ENCODE peak calls at places on chromosomes 13 and 19, in four cellular contexts. One of them, this sample, is unnamed.
A peak's percentile ranks its signal among the peaks of the same experiment; 100 is the strongest.

GRCh38 chr19:18946918-18947317 is 5.9 kb upstream of the HOMER3 start:
- DNase-seq in adrenal gland: no peak
- DNase-seq in ovary: no peak
- DNase-seq in thyroid gland: no peak
- DNase-seq in this sample: no peak

GRCh38 chr19:42271861-42272534 is 2.9 kb downstream of the CIC start:
- DNase-seq in adrenal gland: peak; percentile 9
- DNase-seq in ovary: peak; percentile 31
- DNase-seq in thyroid gland: no peak
- DNase-seq in this sample: peak; percentile 13

GRCh38 chr13:106159295-106160195 is 375.9 kb downstream of the EFNB2 start:
- DNase-seq in adrenal gland: no peak
- DNase-seq in ovary: no peak
- DNase-seq in thyroid gland: peak; percentile 55
- DNase-seq in this sample: no peak

GRCh38 chr13:65090191-65090590 is 2139.9 kb downstream of the PCDH9 start:
- DNase-seq in adrenal gland: no peak
- DNase-seq in ovary: no peak
- DNase-seq in thyroid gland: no peak
- DNase-seq in this sample: no peak

GRCh38 chr19:42498387-42498786 is 29.9 kb downstream of the CEACAM1 start:
- DNase-seq in adrenal gland: no peak
- DNase-seq in ovary: no peak
- DNase-seq in thyroid gland: no peak
- DNase-seq in this sample: no peak

GRCh38 chr13:95262837-95263381 is 38.3 kb downstream of the ABCC4 start:
- DNase-seq in adrenal gland: no peak
- DNase-seq in ovary: no peak
- DNase-seq in thyroid gland: no peak
- DNase-seq in this sample: no peak

GRCh38 chr13:111557921-111558699 is 237.7 kb downstream of the TEX29 start:
- DNase-seq in adrenal gland: no peak
- DNase-seq in ovary: no peak
- DNase-seq in thyroid gland: no peak
- DNase-seq in this sample: no peak

GRCh38 chr19:18650468-18651001 is 13.7 kb downstream of the KLHL26 start:
- DNase-seq in adrenal gland: peak; percentile 43
- DNase-seq in ovary: peak; percentile 83
- DNase-seq in thyroid gland: peak; percentile 41
- DNase-seq in this sample: peak; percentile 78

GRCh38 chr13:23433171-23434153 is at the start of gene SACS:
- DNase-seq in adrenal gland: peak; percentile 14
- DNase-seq in ovary: no peak
- DNase-seq in thyroid gland: peak; percentile 5
- DNase-seq in this sample: peak; percentile 48

GRCh38 chr13:113742000-113742441 is 17.0 kb upstream of the TMEM255B start:
- DNase-seq in adrenal gland: no peak
- DNase-seq in ovary: no peak
- DNase-seq in thyroid gland: peak; percentile 40
- DNase-seq in this sample: no peak

GRCh38 chr13:31518666-31519065 is 220.7 kb upstream of the RXFP2 start:
- DNase-seq in adrenal gland: no peak
- DNase-seq in ovary: no peak
- DNase-seq in thyroid gland: no peak
- DNase-seq in this sample: no peak

GRCh38 chr13:41802684-41803554 is 158.0 kb downstream of the VWA8 start:
- DNase-seq in adrenal gland: no peak
- DNase-seq in ovary: no peak
- DNase-seq in thyroid gland: no peak
- DNase-seq in this sample: no peak

GRCh38 chr13:40624338-40624737 is 42.1 kb downstream of the FOXO1 start:
- DNase-seq in adrenal gland: peak; percentile 68
- DNase-seq in ovary: no peak
- DNase-seq in thyroid gland: no peak
- DNase-seq in this sample: no peak

GRCh38 chr19:58229255-58229639 is 533 bp downstream of the ZNF544 start:
- DNase-seq in adrenal gland: peak; percentile 24
- DNase-seq in ovary: no peak
- DNase-seq in thyroid gland: peak; percentile 34
- DNase-seq in this sample: no peak

GRCh38 chr19:17562097-17562496 is 6.6 kb downstream of the COLGALT1 start:
- DNase-seq in adrenal gland: no peak
- DNase-seq in ovary: no peak
- DNase-seq in thyroid gland: no peak
- DNase-seq in this sample: no peak

GRCh38 chr13:25840261-25840660 is 211.6 kb downstream of the SHISA2 start:
- DNase-seq in adrenal gland: no peak
- DNase-seq in ovary: no peak
- DNase-seq in thyroid gland: no peak
- DNase-seq in this sample: no peak

GRCh38 chr19:50024719-50025021 is 502 bp downstream of the VRK3 start:
- DNase-seq in adrenal gland: no peak
- DNase-seq in ovary: no peak
- DNase-seq in thyroid gland: no peak
- DNase-seq in this sample: no peak

GRCh38 chr13:32622827-32623226 is 36.6 kb downstream of the PDS5B start:
- DNase-seq in adrenal gland: no peak
- DNase-seq in ovary: no peak
- DNase-seq in thyroid gland: no peak
- DNase-seq in this sample: no peak

GRCh38 chr13:110014719-110015118 is 228.3 kb upstream of the IRS2 start:
- DNase-seq in adrenal gland: no peak
- DNase-seq in ovary: no peak
- DNase-seq in thyroid gland: no peak
- DNase-seq in this sample: no peak

GRCh38 chr13:75656590-75656989 is 20.5 kb downstream of the LMO7 start:
- DNase-seq in adrenal gland: no peak
- DNase-seq in ovary: no peak
- DNase-seq in thyroid gland: no peak
- DNase-seq in this sample: no peak

DNA sequence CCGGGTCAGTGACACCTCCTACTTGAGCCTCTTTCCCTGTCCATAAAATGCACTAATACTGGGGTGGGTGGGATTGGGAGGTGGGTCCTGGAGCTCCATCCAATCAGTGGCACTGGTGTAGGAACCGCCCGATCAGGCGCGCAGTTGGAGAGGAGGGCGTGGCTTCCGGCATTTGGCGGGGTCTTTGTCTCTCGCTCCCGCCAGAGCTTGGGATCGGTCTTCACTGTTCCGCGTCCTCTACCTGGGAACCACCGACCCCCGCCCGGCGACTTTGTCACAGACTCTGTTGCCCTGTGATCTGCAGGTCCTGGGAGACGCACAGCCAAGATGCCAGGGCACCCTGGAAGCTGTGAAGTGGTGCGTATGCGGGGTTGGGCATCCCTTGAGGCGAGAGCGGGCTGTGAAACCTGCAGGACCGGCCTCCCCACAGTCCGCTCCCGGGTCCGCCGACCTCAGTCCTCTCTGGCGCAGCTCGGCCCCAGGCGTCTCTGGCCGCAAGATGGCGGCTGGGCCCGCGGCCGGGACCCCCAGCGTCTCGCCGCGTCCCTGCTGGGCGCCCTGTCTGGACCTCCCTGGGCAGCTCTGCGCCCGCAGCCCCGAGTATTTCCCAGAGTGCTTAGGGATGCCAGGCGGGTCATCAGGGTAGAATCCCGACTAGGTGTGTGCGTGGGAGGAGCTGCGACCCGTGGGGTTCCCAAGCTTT is 41.6 kb upstream of the ZNF730 start:
- DNase-seq in adrenal gland: peak; percentile 19
- DNase-seq in ovary: peak; percentile 72
- DNase-seq in thyroid gland: peak; percentile 19
- DNase-seq in this sample: no peak
- TF ChIP-seq POLR2A in adrenal gland: no peak
- TF ChIP-seq POLR2A in ovary: no peak
- TF ChIP-seq POLR2A in thyroid gland: no peak
- TF ChIP-seq POLR2A in this sample: no peak

DNA sequence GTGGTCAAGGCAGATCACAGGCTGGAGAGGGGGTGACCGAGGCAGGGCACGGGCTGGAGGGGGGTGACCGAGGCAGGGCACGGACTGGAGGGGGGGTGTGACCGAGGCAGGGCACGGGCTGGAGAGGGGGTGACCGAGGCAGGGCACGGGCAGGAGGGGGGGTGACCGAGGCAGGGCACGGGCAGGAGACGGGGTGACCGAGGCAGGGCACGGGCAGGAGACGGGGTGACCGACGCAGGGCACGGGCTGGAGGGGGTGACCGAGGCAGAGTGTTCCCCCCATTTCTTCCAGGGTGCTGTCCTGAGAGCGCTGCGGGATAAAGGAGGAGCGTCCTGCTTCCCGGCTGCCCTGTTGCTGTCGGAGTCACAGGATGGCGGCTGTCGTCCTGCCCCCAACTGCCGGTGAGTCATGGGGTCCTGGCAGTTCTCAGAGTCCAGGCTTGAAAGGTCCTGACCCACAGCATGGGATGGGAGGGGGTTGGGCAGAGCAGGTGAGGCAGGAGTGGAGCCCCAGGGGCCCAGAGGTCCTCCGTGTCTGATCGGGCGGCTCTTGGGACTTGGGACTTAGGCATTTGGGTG is 5.3 kb downstream of the ZNF557 start:
- DNase-seq in adrenal gland: no peak
- DNase-seq in ovary: no peak
- DNase-seq in thyroid gland: no peak
- DNase-seq in this sample: no peak
- H3K9me3 ChIP-seq in adrenal gland: no peaks in the 10 kb centered on the region
- H3K9me3 ChIP-seq in ovary: no peaks in the 10 kb centered on the region
- H3K9me3 ChIP-seq in thyroid gland: peaks cover 5% of the 10 kb centered on the region
- H3K9me3 ChIP-seq in this sample: peaks cover 14% of the 10 kb centered on the region

GRCh38 chr13:70568571-70568970 is 460.3 kb upstream of the KLHL1 start:
- DNase-seq in adrenal gland: no peak
- DNase-seq in ovary: no peak
- DNase-seq in thyroid gland: no peak
- DNase-seq in this sample: no peak
- TF ChIP-seq CTCF in adrenal gland: peak; percentile 79
- TF ChIP-seq CTCF in ovary: peak; percentile 30
- TF ChIP-seq CTCF in thyroid gland: peak; percentile 37
- TF ChIP-seq CTCF in this sample: peak; percentile 50

DNA sequence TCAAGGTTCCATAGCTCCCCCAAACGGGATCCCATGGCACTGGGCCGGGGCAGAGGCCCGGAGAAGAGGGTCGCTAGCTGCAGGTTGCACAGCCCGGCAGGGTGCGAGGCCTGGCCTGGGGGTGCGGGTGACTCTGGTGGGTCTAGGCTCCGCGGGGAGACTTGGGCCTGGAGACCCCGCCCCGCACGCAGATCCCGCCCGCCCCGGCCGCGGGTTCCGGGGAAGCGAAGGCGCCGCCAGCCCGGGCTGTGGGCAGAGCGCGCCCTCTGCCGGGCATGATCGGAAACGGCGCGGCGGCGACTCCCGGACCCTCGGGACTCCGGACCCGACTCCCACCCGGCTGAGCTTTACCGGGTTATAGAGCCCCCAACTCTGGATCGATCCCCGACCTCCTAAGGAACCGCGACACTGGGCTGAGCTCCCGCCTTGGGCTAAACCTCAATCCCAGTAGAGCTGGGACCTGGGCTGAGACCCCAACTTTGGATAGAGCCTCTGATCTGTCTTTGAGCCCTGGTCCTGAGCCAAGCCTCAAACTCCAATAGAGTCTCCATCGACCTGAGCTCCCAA is 3.1 kb upstream of the TNFAIP8L1 start:
- DNase-seq in adrenal gland: peak; percentile 52
- DNase-seq in ovary: peak; percentile 62
- DNase-seq in thyroid gland: peak; percentile 46
- DNase-seq in this sample: no peak
- TF ChIP-seq POLR2A in adrenal gland: no peak
- TF ChIP-seq POLR2A in ovary: no peak
- TF ChIP-seq POLR2A in thyroid gland: no peak
- TF ChIP-seq POLR2A in this sample: no peak

DNA sequence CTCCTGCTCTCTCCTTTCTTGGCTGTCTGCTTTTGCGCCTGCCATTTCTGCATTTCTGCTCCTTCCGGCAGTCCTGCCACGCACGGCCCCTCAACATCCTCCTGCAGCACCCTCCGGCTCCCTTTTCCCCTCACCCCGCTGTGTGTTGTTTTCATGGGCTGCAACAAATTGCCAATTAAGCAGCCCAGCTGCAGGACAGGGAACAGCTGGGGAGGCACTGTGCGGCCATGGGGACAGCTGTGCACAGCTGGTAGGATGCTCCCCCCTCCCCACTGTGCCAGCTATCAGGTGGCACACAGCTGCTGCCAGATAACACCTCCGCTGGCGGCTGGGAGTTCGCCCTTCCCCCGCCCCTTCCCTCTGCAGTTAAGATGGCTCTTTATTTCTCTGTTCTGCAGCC is 25.4 kb downstream of the LYL1 start:
- DNase-seq in adrenal gland: no peak
- DNase-seq in ovary: no peak
- DNase-seq in thyroid gland: no peak
- DNase-seq in this sample: no peak
- H3K9me3 ChIP-seq in adrenal gland: no peaks in the 10 kb centered on the region
- H3K9me3 ChIP-seq in ovary: no peaks in the 10 kb centered on the region
- H3K9me3 ChIP-seq in thyroid gland: no peaks in the 10 kb centered on the region
- H3K9me3 ChIP-seq in this sample: no peaks in the 10 kb centered on the region

GRCh38 chr19:37309834-37310575 is 60.9 kb upstream of the ZNF527 start:
- DNase-seq in adrenal gland: no peak
- DNase-seq in ovary: no peak
- DNase-seq in thyroid gland: no peak
- DNase-seq in this sample: no peak
- TF ChIP-seq CTCF in adrenal gland: no peak
- TF ChIP-seq CTCF in ovary: no peak
- TF ChIP-seq CTCF in thyroid gland: no peak
- TF ChIP-seq CTCF in this sample: no peak

DNA sequence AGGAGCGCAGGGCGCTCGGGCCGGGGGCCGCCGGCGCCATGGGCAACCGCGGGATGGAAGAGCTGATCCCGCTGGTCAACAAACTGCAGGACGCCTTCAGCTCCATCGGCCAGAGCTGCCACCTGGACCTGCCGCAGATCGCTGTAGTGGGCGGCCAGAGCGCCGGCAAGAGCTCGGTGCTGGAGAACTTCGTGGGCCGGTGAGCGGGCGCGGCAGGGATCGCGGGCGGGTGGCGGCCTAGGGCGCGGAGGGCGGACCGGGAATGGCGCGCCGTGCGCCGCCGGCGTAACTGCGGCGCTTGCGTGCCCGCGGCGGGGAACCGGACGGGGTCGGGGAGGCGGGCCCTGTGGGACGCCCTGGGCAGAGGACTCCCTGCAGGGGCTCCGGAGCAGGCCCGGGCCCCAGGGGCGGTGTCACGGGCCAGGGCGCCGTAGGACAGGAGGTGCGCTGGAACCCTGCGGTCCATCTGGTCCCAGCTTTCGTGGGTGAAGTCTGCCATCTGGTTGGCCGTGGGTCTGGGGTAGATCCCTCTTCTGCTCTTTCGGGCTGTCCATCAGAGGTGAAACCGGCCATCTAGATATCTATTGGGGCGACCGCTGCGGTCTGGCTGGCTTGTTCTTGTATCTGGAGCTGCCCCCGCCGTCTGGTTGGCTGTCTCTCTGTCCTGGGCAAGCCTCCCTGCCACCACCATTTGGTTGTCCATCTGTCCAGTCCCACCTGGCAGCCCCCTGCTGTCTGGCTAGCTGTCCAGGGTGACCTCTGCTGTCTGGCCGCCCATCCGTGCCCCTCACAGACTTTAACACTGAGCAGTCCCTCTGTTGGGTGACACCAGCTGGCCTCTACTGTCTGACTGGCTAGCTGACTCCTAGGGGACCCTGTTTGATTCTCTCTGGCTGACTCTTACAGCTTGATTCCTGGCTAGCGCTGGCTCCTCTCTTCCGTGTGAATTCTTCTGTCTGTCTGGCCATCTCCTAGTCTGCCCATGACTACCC is 622 bp downstream of the DNM2 start:
- DNase-seq in adrenal gland: peak; percentile 41
- DNase-seq in ovary: peak; percentile 29
- DNase-seq in thyroid gland: peak; percentile 50
- DNase-seq in this sample: no peak
- TF ChIP-seq POLR2A in adrenal gland: no peak
- TF ChIP-seq POLR2A in ovary: no peak
- TF ChIP-seq POLR2A in thyroid gland: no peak
- TF ChIP-seq POLR2A in this sample: peak; percentile 7